ENCODE peak calls at places on chromosomes 12 and 14, in six cellular contexts. One of them, this sample, is unnamed.

GRCh38 chr12:26798013-26798412 is 35.0 kb downstream of the ITPR2 start:
- DNase-seq in GDM1: no peak
- DNase-seq in small intestine: no peak
- DNase-seq in 8988T: no peak
- DNase-seq in thyroid gland: no peak
- DNase-seq in PC-9: no peak
- DNase-seq in this sample: no peak

GRCh38 chr14:76773188-76773885 is 12.1 kb downstream of the VASH1 start:
- DNase-seq in GDM1: peak
- DNase-seq in small intestine: no peak
- DNase-seq in 8988T: no peak
- DNase-seq in thyroid gland: peak
- DNase-seq in PC-9: peak
- DNase-seq in this sample: no peak

GRCh38 chr12:131806654-131807053 is 21.5 kb upstream of the MMP17 start:
- DNase-seq in GDM1: no peak
- DNase-seq in small intestine: no peak
- DNase-seq in 8988T: no peak
- DNase-seq in thyroid gland: no peak
- DNase-seq in PC-9: no peak
- DNase-seq in this sample: no peak

GRCh38 chr12:96398422-96399080 is 1.7 kb downstream of the CDK17 start:
- DNase-seq in GDM1: no peak
- DNase-seq in small intestine: peak
- DNase-seq in 8988T: no peak
- DNase-seq in thyroid gland: no peak
- DNase-seq in PC-9: no peak
- DNase-seq in this sample: no peak

GRCh38 chr12:94427520-94428381 is 31.9 kb downstream of the CEP83 start:
- DNase-seq in GDM1: no peak
- DNase-seq in small intestine: no peak
- DNase-seq in 8988T: no peak
- DNase-seq in thyroid gland: peak
- DNase-seq in PC-9: no peak
- DNase-seq in this sample: no peak

GRCh38 chr12:96218989-96219678 is 25.0 kb downstream of the ELK3 start:
- DNase-seq in GDM1: no peak
- DNase-seq in small intestine: no peak
- DNase-seq in 8988T: no peak
- DNase-seq in thyroid gland: no peak
- DNase-seq in PC-9: peak
- DNase-seq in this sample: no peak

GRCh38 chr12:89225401-89225800 is 126.9 kb downstream of the DUSP6 start:
- DNase-seq in GDM1: no peak
- DNase-seq in small intestine: peak
- DNase-seq in 8988T: no peak
- DNase-seq in thyroid gland: peak
- DNase-seq in PC-9: peak
- DNase-seq in this sample: no peak

GRCh38 chr12:107322063-107322462 is 228.7 kb upstream of the CRY1 start:
- DNase-seq in GDM1: peak
- DNase-seq in small intestine: no peak
- DNase-seq in 8988T: no peak
- DNase-seq in thyroid gland: no peak
- DNase-seq in PC-9: no peak
- DNase-seq in this sample: no peak

GRCh38 chr12:1591543-1591942 is 2.8 kb downstream of the FBXL14 start:
- DNase-seq in GDM1: no peak
- DNase-seq in small intestine: no peak
- DNase-seq in 8988T: no peak
- DNase-seq in thyroid gland: no peak
- DNase-seq in PC-9: no peak
- DNase-seq in this sample: no peak

GRCh38 chr12:62860501-62861156 is 74.3 kb downstream of the PPM1H start:
- DNase-seq in GDM1: no peak
- DNase-seq in small intestine: no peak
- DNase-seq in 8988T: no peak
- DNase-seq in thyroid gland: no peak
- DNase-seq in PC-9: no peak
- DNase-seq in this sample: no peak

GRCh38 chr12:56628671-56629458 is 1.3 kb downstream of the BAZ2A start:
- DNase-seq in GDM1: no peak
- DNase-seq in small intestine: peak
- DNase-seq in 8988T: peak
- DNase-seq in thyroid gland: peak
- DNase-seq in PC-9: peak
- DNase-seq in this sample: peak